ENCODE peak calls at places on chromosomes 16 and 17, in four cellular contexts. V is thyroid gland, Y is IMR-90, C is upper lobe of right lung. A is an unnamed sample.

GRCh38 chr17:59367657-59368045 is 36.2 kb downstream of the YPEL2 start:
- DNase-seq in V (no peak), Y (no peak), C (no peak), A (peak; percentile 65)

GRCh38 chr17:45930420-45930951 is 36.1 kb downstream of the MAPT start:
- DNase-seq in V (no peak), Y (no peak), C (no peak), A (no peak)

GRCh38 chr17:41538565-41538991 is 10.5 kb upstream of the KRT19 start:
- DNase-seq in V (no peak), Y (peak; percentile 59), C (no peak), A (peak; percentile 43)

GRCh38 chr17:13160790-13161189 is 143.0 kb upstream of the ELAC2 start:
- DNase-seq in V (no peak), Y (no peak), C (no peak), A (no peak)

GRCh38 chr17:56597495-56597990 is 4.0 kb downstream of the NOG start:
- DNase-seq in V (peak; percentile 27), Y (peak; percentile 26), C (no peak), A (no peak)

GRCh38 chr16:87342504-87342903 is 25.3 kb upstream of the C16orf95 start:
- DNase-seq in V (no peak), Y (no peak), C (no peak), A (no peak)

GRCh38 chr17:36812762-36813161 is 124.5 kb upstream of the LHX1 start:
- DNase-seq in V (no peak), Y (no peak), C (no peak), A (no peak)

GRCh38 chr16:84992700-84993075 is 18.6 kb downstream of the ZDHHC7 start:
- DNase-seq in V (no peak), Y (no peak), C (no peak), A (no peak)

GRCh38 chr17:8048236-8048635 is 9.4 kb downstream of the ALOX15B start:
- DNase-seq in V (no peak), Y (no peak), C (peak; percentile 63), A (no peak)

GRCh38 chr17:31490991-31491793 is 99.7 kb downstream of the RAB11FIP4 start:
- DNase-seq in V (no peak), Y (no peak), C (no peak), A (no peak)

GRCh38 chr16:75248536-75249380 is 2.7 kb downstream of the BCAR1 start:
- DNase-seq in V (peak; percentile 76), Y (no peak), C (no peak), A (no peak)

GRCh38 chr17:58184308-58184985 is 8.1 kb upstream of the EPX start:
- DNase-seq in V (no peak), Y (peak; percentile 47), C (no peak), A (peak; percentile 90)

GRCh38 chr17:42459256-42459982 is 741 bp downstream of the ATP6V0A1 start:
- DNase-seq in V (peak; percentile 63), Y (peak; percentile 69), C (peak; percentile 72), A (peak; percentile 70)

GRCh38 chr17:74491645-74492044 is 25.2 kb downstream of the CD300A start:
- DNase-seq in V (no peak), Y (no peak), C (peak; percentile 12), A (no peak)

GRCh38 chr16:65126845-65127624 is 5.2 kb upstream of the CDH11 start:
- DNase-seq in V (no peak), Y (no peak), C (no peak), A (no peak)

GRCh38 chr17:37745801-37746426 is 1.1 kb upstream of the HNF1B start:
- DNase-seq in V (no peak), Y (no peak), C (no peak), A (no peak)

GRCh38 chr16:88831838-88832237 is 20.1 kb upstream of the APRT start:
- DNase-seq in V (no peak), Y (no peak), C (no peak), A (peak; percentile 49)

GRCh38 chr17:76700627-76701470 is 9.9 kb downstream of the MXRA7 start:
- DNase-seq in V (peak; percentile 75), Y (peak; percentile 93), C (no peak), A (peak; percentile 85)

GRCh38 chr17:17681744-17682292 is 560 bp downstream of the RAI1 start:
- DNase-seq in V (peak; percentile 51), Y (no peak), C (peak; percentile 79), A (no peak)

GRCh38 chr17:81429813-81430510 is 34.7 kb downstream of the BAHCC1 start:
- DNase-seq in V (peak; percentile 78), Y (no peak), C (no peak), A (peak; percentile 24)

GRCh38 chr17:33973491-33973890 is 281.6 kb upstream of the CCL2 start:
- DNase-seq in V (no peak), Y (no peak), C (no peak), A (no peak)

GRCh38 chr16:89534147-89534788 is 26.1 kb downstream of the SPG7 start:
- DNase-seq in V (no peak), Y (no peak), C (no peak), A (peak; percentile 34)

GRCh38 chr17:47611372-47612350 is 38.1 kb upstream of the KPNB1 start:
- DNase-seq in V (no peak), Y (peak; percentile 16), C (no peak), A (no peak)

GRCh38 chr17:32546031-32546444 is 59.2 kb downstream of the CDK5R1 start:
- DNase-seq in V (no peak), Y (no peak), C (no peak), A (no peak)

GRCh38 chr16:52976539-52977167 is 76.0 kb downstream of the CHD9NB start:
- DNase-seq in V (no peak), Y (peak; percentile 22), C (no peak), A (peak; percentile 66)
- TF ChIP-seq CTCF in V (no peak), Y (peak; percentile 36), C (peak; percentile 40), A (peak; percentile 69)

DNA sequence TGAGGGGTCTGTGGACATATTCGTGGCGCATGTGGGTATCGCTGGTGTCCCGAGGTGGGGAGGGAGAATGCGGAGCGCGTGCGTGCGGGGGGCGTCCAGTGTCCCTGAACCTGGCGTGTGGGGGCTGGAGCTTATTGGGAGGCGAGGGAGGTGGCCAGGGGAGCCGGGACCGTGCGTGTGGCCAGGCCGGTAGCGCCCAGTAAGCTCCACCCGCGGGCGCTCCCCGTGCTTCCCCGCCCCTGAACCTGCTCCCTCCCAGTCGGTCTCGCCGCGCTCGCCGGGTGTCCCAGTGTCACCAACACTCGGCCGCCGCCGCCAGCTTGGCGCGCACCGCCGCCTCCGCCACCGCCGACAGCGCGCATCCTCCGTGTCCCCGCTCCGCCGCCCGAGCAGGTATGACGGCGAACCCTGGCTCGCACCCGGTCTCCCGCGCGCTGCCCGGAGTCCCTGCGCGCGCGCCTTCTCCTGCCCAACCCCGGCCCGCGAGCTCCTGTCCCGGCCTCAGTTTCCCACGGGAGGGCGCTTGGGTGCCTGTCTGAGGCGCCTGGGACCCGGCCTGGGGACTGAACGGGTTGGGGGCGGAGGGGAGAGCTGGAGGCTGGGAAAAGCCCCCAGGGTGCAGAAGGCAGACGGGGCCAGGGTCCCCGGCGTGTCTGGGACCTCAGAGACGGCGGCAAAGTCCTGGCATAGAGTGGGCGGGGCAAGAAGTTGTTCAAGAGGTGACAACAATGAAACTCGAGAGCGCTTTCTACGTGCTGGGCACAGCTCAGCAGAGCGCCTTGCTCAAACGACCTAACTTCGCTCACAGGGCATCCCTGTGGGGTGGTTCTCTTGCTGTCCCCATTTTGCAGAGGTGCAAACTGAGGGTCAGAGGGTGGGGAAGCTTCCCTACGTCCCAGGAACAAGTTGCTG is at the start of gene SCNN1B:
- DNase-seq in V (peak; percentile 81), Y (no peak), C (peak; percentile 82), A (no peak)
- H3K4me3 ChIP-seq in V (peak within 1 kb of the TSS; percentile 55), Y (no peak within 1 kb of the TSS), C (peak within 1 kb of the TSS; percentile 49), A (peak within 1 kb of the TSS; percentile 48)

GRCh38 chr16:17548825-17549224 is 78.1 kb upstream of the XYLT1 start:
- DNase-seq in V (peak; percentile 87), Y (no peak), C (no peak), A (no peak)
- TF ChIP-seq CTCF in V (no peak), Y (no peak), C (no peak), A (no peak)

GRCh38 chr17:78344666-78345065 is 15.2 kb downstream of the SOCS3 start:
- DNase-seq in V (no peak), Y (no peak), C (no peak), A (no peak)

GRCh38 chr17:78341559-78342437 is 18.1 kb downstream of the SOCS3 start:
- DNase-seq in V (peak; percentile 78), Y (peak; percentile 74), C (peak; percentile 89), A (peak; percentile 72)

GRCh38 chr17:78343433-78344201 is 16.3 kb downstream of the SOCS3 start:
- DNase-seq in V (peak; percentile 29), Y (no peak), C (peak; percentile 85), A (no peak)

GRCh38 chr17:78343099-78343432 is 16.8 kb downstream of the SOCS3 start:
- DNase-seq in V (no peak), Y (peak; percentile 87), C (peak; percentile 80), A (no peak)

DNA sequence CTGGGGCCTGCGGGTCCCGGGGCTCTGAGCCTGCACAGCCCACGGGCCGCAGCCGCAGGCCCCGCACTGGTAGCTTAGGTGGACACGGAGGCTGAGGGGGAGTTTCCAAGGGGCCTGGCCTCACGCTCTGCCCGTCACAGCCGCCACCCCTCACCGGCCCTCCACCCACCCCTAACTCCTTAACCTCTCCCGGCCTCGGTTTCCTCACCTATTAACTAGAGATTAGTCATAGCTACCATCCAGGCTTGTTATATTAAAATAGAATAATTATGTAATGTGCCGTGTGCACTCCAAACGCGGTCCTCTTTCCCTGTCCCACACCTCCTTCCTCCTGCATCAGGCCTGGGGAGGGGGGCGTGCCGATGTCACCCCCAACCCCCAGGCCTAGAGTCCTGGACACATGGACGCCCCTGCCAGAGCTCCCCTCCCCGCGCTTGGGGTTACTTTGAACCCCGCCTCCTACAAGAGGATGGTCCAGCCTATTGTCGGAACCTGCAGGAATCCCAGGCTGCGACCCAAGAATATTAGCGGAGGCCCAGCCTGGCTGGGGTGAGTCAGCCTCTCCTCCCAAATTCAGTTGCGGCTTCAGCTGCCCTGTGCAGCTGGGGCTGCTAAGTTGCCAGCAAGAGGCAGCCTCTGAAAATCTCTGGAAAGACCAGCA is 17.3 kb downstream of the SOCS3 start:
- DNase-seq in V (no peak), Y (peak; percentile 88), C (peak; percentile 74), A (peak; percentile 79)
- H3K4me3 ChIP-seq in V (peak overlapping the region; percentile 17), Y (no peak overlapping the region), C (peak overlapping the region; percentile 45), A (no peak overlapping the region)

GRCh38 chr16:23900480-23901177 is 64.8 kb downstream of the PRKCB start:
- DNase-seq in V (no peak), Y (no peak), C (no peak), A (no peak)

GRCh38 chr16:23902223-23903000 is 66.6 kb downstream of the PRKCB start:
- DNase-seq in V (no peak), Y (no peak), C (no peak), A (no peak)

GRCh38 chr16:23898682-23899430 is 63.1 kb downstream of the PRKCB start:
- DNase-seq in V (no peak), Y (no peak), C (no peak), A (no peak)

GRCh38 chr16:23901178-23902131 is 65.7 kb downstream of the PRKCB start:
- DNase-seq in V (no peak), Y (no peak), C (no peak), A (no peak)

DNA sequence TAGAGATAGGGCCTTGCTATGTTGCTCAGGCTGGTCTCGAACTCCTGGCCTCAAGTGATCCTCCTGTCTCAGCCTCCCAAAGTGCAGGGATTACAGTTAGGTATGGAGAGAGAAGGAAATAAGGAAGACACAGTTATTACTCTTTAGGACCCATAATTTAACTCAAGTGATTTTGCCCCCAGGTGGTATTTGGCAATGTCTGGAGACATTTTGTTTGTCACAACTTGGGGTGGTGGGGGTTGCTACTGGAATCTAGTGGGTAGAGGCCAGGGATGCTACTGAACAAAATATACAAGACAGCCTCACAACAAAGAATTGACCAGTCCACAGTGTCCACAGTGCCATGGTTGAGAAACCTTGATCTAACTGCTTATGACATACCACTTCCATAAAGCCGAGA is 64.1 kb downstream of the PRKCB start:
- DNase-seq in V (no peak), Y (no peak), C (no peak), A (no peak)
- TF ChIP-seq CTCF in V (no peak), Y (no peak), C (no peak), A (no peak)

A was measured in epithelial cell of esophagus.